ENCODE peak calls at places on chromosome 19, in six cellular contexts. D is stimulated activated CD8-positive, alpha-beta memory T cell treated with anti-CD3 and anti-CD28 coated beads, Interleukin-12 subunit alpha, Interleukin-12 subunit beta, amount 100 ng/mL, for 1 hour; Q is heart left ventricle; Z is AG10803; L is NCI-H1048; K is T1000. N is an unnamed sample.

GRCh38 chr19:17235618-17236413 is 9.8 kb downstream of the OCEL1 start:
- DNase-seq in D (peak), Q (peak), Z (peak), L (no peak), K (no peak), N (peak)

GRCh38 chr19:7787141-7787540 is 24.1 kb downstream of the CLEC4M start:
- DNase-seq in D (no peak), Q (peak), Z (no peak), L (no peak), K (no peak), N (no peak)

GRCh38 chr19:588093-588742 is 1.5 kb upstream of the HCN2 start:
- DNase-seq in D (peak), Q (peak), Z (peak), L (peak), K (peak), N (peak)

GRCh38 chr19:20165971-20166592 is 932 bp upstream of the ZNF486 start:
- DNase-seq in D (no peak), Q (no peak), Z (no peak), L (no peak), K (no peak), N (no peak)

GRCh38 chr19:3451451-3451866 is 28.9 kb downstream of the SMIM24 start:
- DNase-seq in D (no peak), Q (no peak), Z (no peak), L (no peak), K (no peak), N (no peak)

GRCh38 chr19:45876411-45877197 is 9.3 kb downstream of the IRF2BP1 start:
- DNase-seq in D (no peak), Q (peak), Z (peak), L (no peak), K (no peak), N (no peak)

GRCh38 chr19:50724522-50725217 is 1.5 kb downstream of the CLEC11A start:
- DNase-seq in D (peak), Q (peak), Z (peak), L (peak), K (no peak), N (peak)

GRCh38 chr19:31173991-31174390 is 175.2 kb downstream of the TSHZ3 start:
- DNase-seq in D (no peak), Q (no peak), Z (no peak), L (no peak), K (no peak), N (no peak)

GRCh38 chr19:42097461-42097860 is 21.5 kb downstream of the ZNF574 start:
- DNase-seq in D (no peak), Q (no peak), Z (no peak), L (no peak), K (no peak), N (no peak)

GRCh38 chr19:426725-427445 is 17.9 kb upstream of the C2CD4C start:
- DNase-seq in D (no peak), Q (no peak), Z (no peak), L (no peak), K (no peak), N (no peak)

GRCh38 chr19:1285737-1286360 is at the start of gene EFNA2:
- DNase-seq in D (no peak), Q (no peak), Z (no peak), L (no peak), K (no peak), N (no peak)

GRCh38 chr19:16530540-16531379 is 11.5 kb downstream of the CHERP start:
- DNase-seq in D (no peak), Q (no peak), Z (no peak), L (no peak), K (no peak), N (no peak)

GRCh38 chr19:42594617-42595489 is at the start of gene CEACAM8:
- DNase-seq in D (no peak), Q (no peak), Z (no peak), L (no peak), K (no peak), N (no peak)

GRCh38 chr19:58572818-58573657 is at the start of gene MZF1:
- DNase-seq in D (peak), Q (peak), Z (peak), L (no peak), K (no peak), N (peak)

GRCh38 chr19:422213-422916 is 13.4 kb upstream of the C2CD4C start:
- DNase-seq in D (no peak), Q (no peak), Z (no peak), L (no peak), K (no peak), N (no peak)

GRCh38 chr19:400976-401835 is 7.7 kb downstream of the C2CD4C start:
- DNase-seq in D (no peak), Q (no peak), Z (no peak), L (no peak), K (no peak), N (no peak)

GRCh38 chr19:13505761-13506549 is at the start of gene CACNA1A:
- DNase-seq in D (no peak), Q (no peak), Z (peak), L (no peak), K (peak), N (no peak)

N was measured in DND-41.